ENCODE peak calls at places on chromosome 22, in nine cellular contexts. C, Q, O, N, H, J, S, W and D are unnamed samples.

GRCh38 chr22:26707581-26707980 is 50.2 kb downstream of the MIAT start:
- DNase-seq in C (no peak), Q (no peak), O (no peak), N (no peak), H (no peak), J (no peak), S (no peak), W (no peak), D (no peak)

GRCh38 chr22:17085277-17086091 is 684 bp downstream of the IL17RA start:
- DNase-seq in C (no peak), Q (no peak), O (no peak), N (peak; percentile 40), H (peak; percentile 73), J (peak; percentile 38), S (peak; percentile 76), W (peak; percentile 68), D (peak; percentile 48)

GRCh38 chr22:27438271-27438980 is 363.1 kb downstream of the MN1 start:
- DNase-seq in C (peak; percentile 75), Q (peak; percentile 20), O (no peak), N (no peak), H (no peak), J (peak; percentile 9), S (no peak), W (peak; percentile 57), D (peak; percentile 19)

GRCh38 chr22:24450600-24450999 is 23.2 kb downstream of the ADORA2A start:
- DNase-seq in C (peak; percentile 82), Q (no peak), O (no peak), N (no peak), H (no peak), J (no peak), S (no peak), W (no peak), D (no peak)

GRCh38 chr22:37464181-37464580 is 22.0 kb downstream of the MFNG start:
- DNase-seq in C (peak; percentile 86), Q (no peak), O (no peak), N (peak; percentile 29), H (no peak), J (no peak), S (no peak), W (no peak), D (no peak)

GRCh38 chr22:38177044-38177443 is 4.6 kb downstream of the PLA2G6 start:
- DNase-seq in C (no peak), Q (no peak), O (peak; percentile 15), N (no peak), H (peak; percentile 14), J (no peak), S (no peak), W (no peak), D (no peak)

GRCh38 chr22:44276041-44276440 is 36.7 kb downstream of the SHISAL1 start:
- DNase-seq in C (no peak), Q (no peak), O (no peak), N (no peak), H (no peak), J (no peak), S (no peak), W (no peak), D (no peak)

GRCh38 chr22:42515896-42516295 is 3.7 kb downstream of the RRP7A start:
- DNase-seq in C (no peak), Q (no peak), O (no peak), N (no peak), H (no peak), J (no peak), S (no peak), W (no peak), D (peak; percentile 85)

GRCh38 chr22:48943567-48944432 is 883.9 kb downstream of the BRD1 start:
- DNase-seq in C (peak; percentile 82), Q (peak; percentile 55), O (no peak), N (peak; percentile 42), H (no peak), J (peak; percentile 14), S (no peak), W (peak; percentile 4), D (peak; percentile 8)

GRCh38 chr22:27456696-27457503 is 344.7 kb downstream of the MN1 start:
- DNase-seq in C (no peak), Q (no peak), O (no peak), N (peak; percentile 94), H (no peak), J (no peak), S (peak; percentile 67), W (peak; percentile 97), D (no peak)

GRCh38 chr22:42937164-42937854 is 77.6 kb downstream of the PACSIN2 start:
- DNase-seq in C (no peak), Q (no peak), O (no peak), N (peak; percentile 87), H (peak; percentile 85), J (peak; percentile 77), S (peak; percentile 80), W (peak; percentile 95), D (peak; percentile 83)

GRCh38 chr22:35150163-35151107 is 84.5 kb downstream of the ISX start:
- DNase-seq in C (peak; percentile 61), Q (peak; percentile 75), O (no peak), N (peak; percentile 63), H (peak; percentile 56), J (peak; percentile 69), S (peak; percentile 57), W (peak; percentile 48), D (peak; percentile 47)

GRCh38 chr22:28440517-28441366 is 238.9 kb downstream of the TTC28 start:
- DNase-seq in C (peak; percentile 29), Q (no peak), O (no peak), N (no peak), H (no peak), J (peak; percentile 5), S (peak; percentile 47), W (peak; percentile 67), D (no peak)

GRCh38 chr22:37643225-37643847 is 3.9 kb downstream of the SH3BP1 start:
- DNase-seq in C (peak; percentile 91), Q (peak; percentile 89), O (peak; percentile 68), N (peak; percentile 86), H (peak; percentile 90), J (peak; percentile 88), S (peak; percentile 89), W (peak; percentile 82), D (peak; percentile 91)

GRCh38 chr22:24471570-24471969 is 23.6 kb upstream of the UPB1 start:
- DNase-seq in C (no peak), Q (no peak), O (no peak), N (no peak), H (no peak), J (no peak), S (peak; percentile 18), W (no peak), D (peak; percentile 50)

GRCh38 chr22:26482171-26482570 is 1.4 kb downstream of the HPS4 start:
- DNase-seq in C (no peak), Q (no peak), O (no peak), N (no peak), H (no peak), J (no peak), S (no peak), W (no peak), D (no peak)

GRCh38 chr22:17590586-17590985 is 27.3 kb downstream of the SLC25A18 start:
- DNase-seq in C (no peak), Q (no peak), O (no peak), N (no peak), H (no peak), J (no peak), S (no peak), W (no peak), D (no peak)

GRCh38 chr22:32607086-32607485 is 132.5 kb downstream of the FBXO7 start:
- DNase-seq in C (no peak), Q (no peak), O (no peak), N (no peak), H (no peak), J (no peak), S (no peak), W (no peak), D (no peak)

GRCh38 chr22:25827415-25827814 is 85.4 kb downstream of the MYO18B start:
- DNase-seq in C (no peak), Q (peak; percentile 55), O (no peak), N (no peak), H (no peak), J (no peak), S (no peak), W (no peak), D (no peak)

GRCh38 chr22:22197993-22198402 is 46.6 kb upstream of the VPREB1 start:
- DNase-seq in C (no peak), Q (no peak), O (no peak), N (no peak), H (no peak), J (no peak), S (no peak), W (no peak), D (no peak)
- H3K27me3 ChIP-seq in C (peaks cover 46% of the 10 kb centered on the region), Q (peaks cover 11% of the 10 kb centered on the region), O (no peaks in the 10 kb centered on the region), N (peaks cover 16% of the 10 kb centered on the region), H (peaks cover 27% of the 10 kb centered on the region), J (no peaks in the 10 kb centered on the region), S (peaks cover 67% of the 10 kb centered on the region), W (peaks cover 38% of the 10 kb centered on the region), D (peaks cover 8% of the 10 kb centered on the region)

DNA sequence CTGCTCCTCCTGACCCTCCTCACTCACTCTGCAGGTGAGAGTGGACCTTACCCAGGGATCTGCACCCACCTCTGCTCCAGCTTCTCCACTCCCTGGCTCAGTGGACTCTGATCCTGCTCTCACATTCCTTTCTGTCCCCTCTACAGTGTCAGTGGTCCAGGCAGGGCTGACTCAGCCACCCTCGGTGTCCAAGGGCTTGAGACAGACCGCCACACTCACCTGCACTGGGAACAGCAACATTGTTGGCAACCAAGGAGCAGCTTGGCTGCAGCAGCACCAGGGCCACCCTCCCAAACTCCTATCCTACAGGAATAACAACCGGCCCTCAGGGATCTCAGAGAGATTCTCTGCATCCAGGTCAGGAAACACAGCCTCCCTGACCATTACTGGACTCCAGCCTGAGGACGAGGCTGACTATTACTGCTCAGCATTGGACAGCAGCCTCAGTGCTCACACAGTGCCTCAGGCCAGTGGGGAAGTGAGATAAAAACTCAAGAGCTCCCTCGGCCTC is 29.7 kb upstream of the VPREB1 start:
- DNase-seq in C (no peak), Q (no peak), O (no peak), N (peak; percentile 23), H (no peak), J (no peak), S (no peak), W (no peak), D (no peak)
- H3K27me3 ChIP-seq in C (peaks cover 6% of the 10 kb centered on the region), Q (peaks cover 6% of the 10 kb centered on the region), O (no peaks in the 10 kb centered on the region), N (peaks cover 26% of the 10 kb centered on the region), H (peaks cover 3% of the 10 kb centered on the region), J (no peaks in the 10 kb centered on the region), S (peaks cover 35% of the 10 kb centered on the region), W (peaks cover 4% of the 10 kb centered on the region), D (no peaks in the 10 kb centered on the region)

GRCh38 chr22:22755778-22756100 is 111.3 kb downstream of the GGTLC2 start:
- DNase-seq in C (no peak), Q (no peak), O (no peak), N (no peak), H (no peak), J (no peak), S (no peak), W (no peak), D (no peak)
- H3K27me3 ChIP-seq in C (peaks cover 4% of the 10 kb centered on the region), Q (no peaks in the 10 kb centered on the region), O (no peaks in the 10 kb centered on the region), N (no peaks in the 10 kb centered on the region), H (no peaks in the 10 kb centered on the region), J (no peaks in the 10 kb centered on the region), S (peaks cover 6% of the 10 kb centered on the region), W (peaks cover 7% of the 10 kb centered on the region), D (no peaks in the 10 kb centered on the region)

GRCh38 chr22:39183991-39184585 is 31.6 kb upstream of the CBX7 start:
- DNase-seq in C (no peak), Q (peak; percentile 18), O (no peak), N (no peak), H (peak; percentile 49), J (no peak), S (no peak), W (peak; percentile 89), D (no peak)
- H3K27me3 ChIP-seq in C (no peaks in the 10 kb centered on the region), Q (no peaks in the 10 kb centered on the region), O (no peaks in the 10 kb centered on the region), N (no peaks in the 10 kb centered on the region), H (no peaks in the 10 kb centered on the region), J (no peaks in the 10 kb centered on the region), S (no peaks in the 10 kb centered on the region), W (no peaks in the 10 kb centered on the region), D (no peaks in the 10 kb centered on the region)